ENCODE peak calls at places on chromosomes 6 and 20, in seven cellular contexts. One of them, this sample, is unnamed.

GRCh38 chr20:57611605-57612311 is 8.5 kb downstream of the ZBP1 start:
- DNase-seq in right atrium auricular region: no peak
- DNase-seq in CD4-positive, alpha-beta T cell: no peak
- DNase-seq in GM23338: no peak
- DNase-seq in CD8-positive, alpha-beta T cell: no peak
- DNase-seq in fibroblast of lung: no peak
- DNase-seq in HepG2: no peak
- DNase-seq in this sample: no peak

GRCh38 chr20:63702751-63703470 is 4.9 kb downstream of the ARFRP1 start:
- DNase-seq in right atrium auricular region: no peak
- DNase-seq in CD4-positive, alpha-beta T cell: no peak
- DNase-seq in GM23338: no peak
- DNase-seq in CD8-positive, alpha-beta T cell: no peak
- DNase-seq in fibroblast of lung: no peak
- DNase-seq in HepG2: no peak
- DNase-seq in this sample: no peak

GRCh38 chr6:44004625-44005506 is 122.4 kb downstream of the MRPL14 start:
- DNase-seq in right atrium auricular region: no peak
- DNase-seq in CD4-positive, alpha-beta T cell: no peak
- DNase-seq in GM23338: no peak
- DNase-seq in CD8-positive, alpha-beta T cell: no peak
- DNase-seq in fibroblast of lung: no peak
- DNase-seq in HepG2: no peak
- DNase-seq in this sample: no peak

GRCh38 chr6:169832247-169832948 is 81.0 kb downstream of the ERMARD start:
- DNase-seq in right atrium auricular region: peak; percentile 16
- DNase-seq in CD4-positive, alpha-beta T cell: no peak
- DNase-seq in GM23338: no peak
- DNase-seq in CD8-positive, alpha-beta T cell: no peak
- DNase-seq in fibroblast of lung: no peak
- DNase-seq in HepG2: peak; percentile 9
- DNase-seq in this sample: no peak

GRCh38 chr6:40395066-40395697 is 192.0 kb downstream of the LRFN2 start:
- DNase-seq in right atrium auricular region: no peak
- DNase-seq in CD4-positive, alpha-beta T cell: no peak
- DNase-seq in GM23338: no peak
- DNase-seq in CD8-positive, alpha-beta T cell: no peak
- DNase-seq in fibroblast of lung: no peak
- DNase-seq in HepG2: no peak
- DNase-seq in this sample: no peak

GRCh38 chr6:87618531-87618930 is 28.6 kb downstream of the ORC3 start:
- DNase-seq in right atrium auricular region: no peak
- DNase-seq in CD4-positive, alpha-beta T cell: no peak
- DNase-seq in GM23338: no peak
- DNase-seq in CD8-positive, alpha-beta T cell: no peak
- DNase-seq in fibroblast of lung: no peak
- DNase-seq in HepG2: no peak
- DNase-seq in this sample: no peak

GRCh38 chr6:55918639-55919038 is 43.2 kb upstream of the BMP5 start:
- DNase-seq in right atrium auricular region: no peak
- DNase-seq in CD4-positive, alpha-beta T cell: no peak
- DNase-seq in GM23338: no peak
- DNase-seq in CD8-positive, alpha-beta T cell: no peak
- DNase-seq in fibroblast of lung: peak; percentile 74
- DNase-seq in HepG2: no peak
- DNase-seq in this sample: peak; percentile 52

GRCh38 chr6:113953346-113953745 is 17.6 kb downstream of the HDAC2 start:
- DNase-seq in right atrium auricular region: no peak
- DNase-seq in CD4-positive, alpha-beta T cell: no peak
- DNase-seq in GM23338: no peak
- DNase-seq in CD8-positive, alpha-beta T cell: no peak
- DNase-seq in fibroblast of lung: peak; percentile 10
- DNase-seq in HepG2: no peak
- DNase-seq in this sample: no peak

GRCh38 chr20:34984756-34985261 is 29.1 kb downstream of the MYH7B start:
- DNase-seq in right atrium auricular region: no peak
- DNase-seq in CD4-positive, alpha-beta T cell: no peak
- DNase-seq in GM23338: no peak
- DNase-seq in CD8-positive, alpha-beta T cell: no peak
- DNase-seq in fibroblast of lung: no peak
- DNase-seq in HepG2: no peak
- DNase-seq in this sample: peak; percentile 42

GRCh38 chr6:100078509-100078908 is 84.5 kb upstream of the MCHR2 start:
- DNase-seq in right atrium auricular region: no peak
- DNase-seq in CD4-positive, alpha-beta T cell: no peak
- DNase-seq in GM23338: peak; percentile 83
- DNase-seq in CD8-positive, alpha-beta T cell: no peak
- DNase-seq in fibroblast of lung: peak; percentile 6
- DNase-seq in HepG2: peak; percentile 20
- DNase-seq in this sample: no peak

GRCh38 chr6:42316981-42317380 is 99.3 kb upstream of the MRPS10 start:
- DNase-seq in right atrium auricular region: no peak
- DNase-seq in CD4-positive, alpha-beta T cell: no peak
- DNase-seq in GM23338: no peak
- DNase-seq in CD8-positive, alpha-beta T cell: no peak
- DNase-seq in fibroblast of lung: peak; percentile 12
- DNase-seq in HepG2: no peak
- DNase-seq in this sample: no peak

GRCh38 chr6:77092971-77093370 is 370.3 kb downstream of the HTR1B start:
- DNase-seq in right atrium auricular region: no peak
- DNase-seq in CD4-positive, alpha-beta T cell: no peak
- DNase-seq in GM23338: no peak
- DNase-seq in CD8-positive, alpha-beta T cell: no peak
- DNase-seq in fibroblast of lung: peak; percentile 16
- DNase-seq in HepG2: no peak
- DNase-seq in this sample: no peak

GRCh38 chr20:63977392-63978276 is 1.8 kb downstream of the SAMD10 start:
- DNase-seq in right atrium auricular region: no peak
- DNase-seq in CD4-positive, alpha-beta T cell: peak; percentile 40
- DNase-seq in GM23338: no peak
- DNase-seq in CD8-positive, alpha-beta T cell: peak; percentile 52
- DNase-seq in fibroblast of lung: peak; percentile 76
- DNase-seq in HepG2: peak; percentile 87
- DNase-seq in this sample: peak; percentile 75

GRCh38 chr20:59923514-59923913 is 9.9 kb downstream of the SYCP2 start:
- DNase-seq in right atrium auricular region: no peak
- DNase-seq in CD4-positive, alpha-beta T cell: no peak
- DNase-seq in GM23338: no peak
- DNase-seq in CD8-positive, alpha-beta T cell: no peak
- DNase-seq in fibroblast of lung: no peak
- DNase-seq in HepG2: no peak
- DNase-seq in this sample: no peak

GRCh38 chr6:41017663-41018062 is 21.4 kb downstream of the UNC5CL start:
- DNase-seq in right atrium auricular region: no peak
- DNase-seq in CD4-positive, alpha-beta T cell: no peak
- DNase-seq in GM23338: no peak
- DNase-seq in CD8-positive, alpha-beta T cell: no peak
- DNase-seq in fibroblast of lung: no peak
- DNase-seq in HepG2: no peak
- DNase-seq in this sample: no peak

GRCh38 chr6:89035252-89036106 is 45.1 kb upstream of the PNRC1 start:
- DNase-seq in right atrium auricular region: peak; percentile 97
- DNase-seq in CD4-positive, alpha-beta T cell: no peak
- DNase-seq in GM23338: no peak
- DNase-seq in CD8-positive, alpha-beta T cell: no peak
- DNase-seq in fibroblast of lung: peak; percentile 100
- DNase-seq in HepG2: peak; percentile 73
- DNase-seq in this sample: peak; percentile 93

GRCh38 chr20:1987826-1988225 is 6.0 kb downstream of the PDYN start:
- DNase-seq in right atrium auricular region: no peak
- DNase-seq in CD4-positive, alpha-beta T cell: no peak
- DNase-seq in GM23338: no peak
- DNase-seq in CD8-positive, alpha-beta T cell: no peak
- DNase-seq in fibroblast of lung: no peak
- DNase-seq in HepG2: no peak
- DNase-seq in this sample: no peak

GRCh38 chr20:61899971-61900370 is 165.7 kb downstream of the TAF4 start:
- DNase-seq in right atrium auricular region: no peak
- DNase-seq in CD4-positive, alpha-beta T cell: no peak
- DNase-seq in GM23338: no peak
- DNase-seq in CD8-positive, alpha-beta T cell: no peak
- DNase-seq in fibroblast of lung: no peak
- DNase-seq in HepG2: no peak
- DNase-seq in this sample: no peak

GRCh38 chr6:72861935-72862432 is 240.1 kb downstream of the KCNQ5 start:
- DNase-seq in right atrium auricular region: no peak
- DNase-seq in CD4-positive, alpha-beta T cell: no peak
- DNase-seq in GM23338: no peak
- DNase-seq in CD8-positive, alpha-beta T cell: no peak
- DNase-seq in fibroblast of lung: peak; percentile 40
- DNase-seq in HepG2: no peak
- DNase-seq in this sample: peak; percentile 25

GRCh38 chr6:94463306-94463705 is 1043.9 kb upstream of the EPHA7 start:
- DNase-seq in right atrium auricular region: no peak
- DNase-seq in CD4-positive, alpha-beta T cell: no peak
- DNase-seq in GM23338: peak; percentile 12
- DNase-seq in CD8-positive, alpha-beta T cell: no peak
- DNase-seq in fibroblast of lung: no peak
- DNase-seq in HepG2: no peak
- DNase-seq in this sample: no peak

GRCh38 chr6:114342086-114342825 is 567 bp downstream of the HS3ST5 start:
- DNase-seq in right atrium auricular region: no peak
- DNase-seq in CD4-positive, alpha-beta T cell: no peak
- DNase-seq in GM23338: peak; percentile 66
- DNase-seq in CD8-positive, alpha-beta T cell: no peak
- DNase-seq in fibroblast of lung: no peak
- DNase-seq in HepG2: no peak
- DNase-seq in this sample: peak; percentile 17

GRCh38 chr6:133761706-133762105 is 127.2 kb upstream of the TCF21 start:
- DNase-seq in right atrium auricular region: no peak
- DNase-seq in CD4-positive, alpha-beta T cell: no peak
- DNase-seq in GM23338: no peak
- DNase-seq in CD8-positive, alpha-beta T cell: no peak
- DNase-seq in fibroblast of lung: peak; percentile 73
- DNase-seq in HepG2: no peak
- DNase-seq in this sample: no peak

GRCh38 chr20:14288341-14289330 is 48.8 kb downstream of the FLRT3 start:
- DNase-seq in right atrium auricular region: no peak
- DNase-seq in CD4-positive, alpha-beta T cell: no peak
- DNase-seq in GM23338: no peak
- DNase-seq in CD8-positive, alpha-beta T cell: no peak
- DNase-seq in fibroblast of lung: peak; percentile 12
- DNase-seq in HepG2: peak; percentile 13
- DNase-seq in this sample: peak; percentile 90

DNA sequence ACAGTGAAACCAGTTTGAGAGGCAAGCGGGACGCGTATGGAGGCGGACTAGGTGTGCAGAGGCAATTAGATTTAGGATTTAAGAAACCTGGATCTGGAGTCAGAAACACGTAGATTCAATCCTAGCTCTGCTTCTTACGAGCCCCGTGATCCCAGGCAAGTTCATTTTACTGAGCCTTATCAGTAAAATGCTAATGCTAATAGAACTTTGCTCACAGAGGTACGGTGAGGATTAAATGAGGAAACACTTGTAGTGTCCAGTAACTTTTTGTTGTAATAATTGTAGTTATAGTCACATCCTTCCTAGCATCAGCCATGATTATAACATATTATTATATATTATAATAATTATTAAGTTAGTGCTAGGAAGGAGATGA is 21.2 kb downstream of the DEF6 start:
- DNase-seq in right atrium auricular region: no peak
- DNase-seq in CD4-positive, alpha-beta T cell: no peak
- DNase-seq in GM23338: no peak
- DNase-seq in CD8-positive, alpha-beta T cell: no peak
- DNase-seq in fibroblast of lung: no peak
- DNase-seq in HepG2: peak; percentile 62
- DNase-seq in this sample: no peak
- H3K27ac ChIP-seq in right atrium auricular region: peak overlapping the region; percentile 43
- H3K27ac ChIP-seq in CD4-positive, alpha-beta T cell: no peak overlapping the region
- H3K27ac ChIP-seq in GM23338: no peak overlapping the region
- H3K27ac ChIP-seq in CD8-positive, alpha-beta T cell: no peak overlapping the region
- H3K27ac ChIP-seq in fibroblast of lung: no peak overlapping the region
- H3K27ac ChIP-seq in HepG2: peak overlapping the region; percentile 70
- H3K27ac ChIP-seq in this sample: peak overlapping the region; percentile 68

DNA sequence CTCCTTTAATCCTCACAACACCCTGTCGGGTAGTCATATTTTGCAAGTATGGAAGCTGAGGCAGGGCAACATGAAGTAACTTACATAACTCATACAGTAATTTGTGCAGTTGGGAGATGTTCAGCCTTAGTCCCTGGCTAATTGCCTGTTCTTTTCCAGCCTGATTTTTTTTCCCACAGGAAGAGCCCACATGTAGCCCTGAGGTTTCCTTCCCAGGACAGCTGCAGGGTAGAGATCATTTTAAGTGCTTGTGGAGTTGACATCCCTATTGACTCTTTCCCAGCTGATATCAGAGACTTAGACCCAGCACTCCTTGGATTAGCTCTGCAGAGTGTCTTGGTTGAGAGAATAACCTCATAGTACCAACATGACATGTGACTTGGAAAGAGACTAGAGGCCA is 5.1 kb upstream of the BTN2A1 start:
- DNase-seq in right atrium auricular region: no peak
- DNase-seq in CD4-positive, alpha-beta T cell: no peak
- DNase-seq in GM23338: no peak
- DNase-seq in CD8-positive, alpha-beta T cell: no peak
- DNase-seq in fibroblast of lung: no peak
- DNase-seq in HepG2: no peak
- DNase-seq in this sample: no peak
- TF ChIP-seq CTCF in right atrium auricular region: no peak
- TF ChIP-seq CTCF in CD4-positive, alpha-beta T cell: no peak
- TF ChIP-seq CTCF in GM23338: no peak
- TF ChIP-seq CTCF in CD8-positive, alpha-beta T cell: no peak
- TF ChIP-seq CTCF in fibroblast of lung: no peak
- TF ChIP-seq CTCF in HepG2: no peak
- TF ChIP-seq CTCF in this sample: no peak

GRCh38 chr20:47054945-47055344 is 160.3 kb downstream of the EYA2 start:
- DNase-seq in right atrium auricular region: no peak
- DNase-seq in CD4-positive, alpha-beta T cell: no peak
- DNase-seq in GM23338: no peak
- DNase-seq in CD8-positive, alpha-beta T cell: no peak
- DNase-seq in fibroblast of lung: no peak
- DNase-seq in HepG2: no peak
- DNase-seq in this sample: peak; percentile 60
- H3K27ac ChIP-seq in right atrium auricular region: no peak overlapping the region
- H3K27ac ChIP-seq in CD4-positive, alpha-beta T cell: no peak overlapping the region
- H3K27ac ChIP-seq in GM23338: no peak overlapping the region
- H3K27ac ChIP-seq in CD8-positive, alpha-beta T cell: no peak overlapping the region
- H3K27ac ChIP-seq in fibroblast of lung: no peak overlapping the region
- H3K27ac ChIP-seq in HepG2: no peak overlapping the region
- H3K27ac ChIP-seq in this sample: no peak overlapping the region

GRCh38 chr6:125112934-125113333 is 40.6 kb upstream of the TPD52L1 start:
- DNase-seq in right atrium auricular region: no peak
- DNase-seq in CD4-positive, alpha-beta T cell: no peak
- DNase-seq in GM23338: no peak
- DNase-seq in CD8-positive, alpha-beta T cell: no peak
- DNase-seq in fibroblast of lung: no peak
- DNase-seq in HepG2: no peak
- DNase-seq in this sample: no peak
- TF ChIP-seq CTCF in right atrium auricular region: no peak
- TF ChIP-seq CTCF in CD4-positive, alpha-beta T cell: no peak
- TF ChIP-seq CTCF in GM23338: peak; percentile 9
- TF ChIP-seq CTCF in CD8-positive, alpha-beta T cell: no peak
- TF ChIP-seq CTCF in fibroblast of lung: no peak
- TF ChIP-seq CTCF in HepG2: no peak
- TF ChIP-seq CTCF in this sample: no peak